ENCODE peak calls at places on chromosomes 12 and 14, in nine cellular contexts. U is lung microvascular endothelial cell, P is mucosa of gallbladder, O is occipital lobe, J is amygdala, Z is GM04504, R is LoVo, X is astrocyte of the spinal cord, N is aorta. H is an unnamed sample.

GRCh38 chr12:63747553-63747952 is 32.2 kb upstream of the RXYLT1 start:
- DNase-seq in U (no peak), P (no peak), O (no peak), J (no peak), Z (no peak), R (no peak), X (no peak), N (no peak), H (no peak)

GRCh38 chr12:85725991-85726390 is 110.2 kb downstream of the RASSF9 start:
- DNase-seq in U (no peak), P (no peak), O (no peak), J (no peak), Z (no peak), R (no peak), X (no peak), N (no peak), H (no peak)

GRCh38 chr14:68226523-68226922 is 406.9 kb downstream of the RAD51B start:
- DNase-seq in U (no peak), P (no peak), O (no peak), J (no peak), Z (no peak), R (no peak), X (no peak), N (no peak), H (no peak)

GRCh38 chr12:65859519-65859918 is 35.2 kb downstream of the HMGA2 start:
- DNase-seq in U (no peak), P (no peak), O (no peak), J (no peak), Z (no peak), R (no peak), X (no peak), N (no peak), H (no peak)

GRCh38 chr12:85985996-85986395 is 111.9 kb downstream of the NTS start:
- DNase-seq in U (no peak), P (no peak), O (no peak), J (no peak), Z (no peak), R (no peak), X (no peak), N (no peak), H (no peak)

GRCh38 chr14:93132472-93133065 is 16.8 kb upstream of the ITPK1 start:
- DNase-seq in U (peak; percentile 57), P (no peak), O (no peak), J (peak; percentile 21), Z (no peak), R (peak; percentile 34), X (peak; percentile 33), N (no peak), H (no peak)

GRCh38 chr12:53788892-53789291 is 37.1 kb upstream of the CISTR start:
- DNase-seq in U (no peak), P (no peak), O (no peak), J (no peak), Z (no peak), R (no peak), X (no peak), N (no peak), H (no peak)

GRCh38 chr12:104384141-104384880 is 72.4 kb upstream of the CHST11 start:
- DNase-seq in U (no peak), P (no peak), O (no peak), J (no peak), Z (no peak), R (no peak), X (no peak), N (no peak), H (no peak)

GRCh38 chr14:99221445-99221844 is 50.6 kb downstream of the BCL11B start:
- DNase-seq in U (no peak), P (no peak), O (no peak), J (no peak), Z (no peak), R (no peak), X (no peak), N (no peak), H (no peak)